ENCODE peak calls at places on chromosome 12, in four cellular contexts. V, C, F and T are unnamed samples.

GRCh38 chr12:83954071-83954789 is 958.4 kb downstream of the SLC6A15 start:
- ATAC-seq in V (no peak), C (no peak), F (no peak), T (no peak)

GRCh38 chr12:49538740-49539403 is at the start of gene KCNH3:
- ATAC-seq in V (peak; percentile 77), C (peak; percentile 91), F (peak; percentile 72), T (peak; percentile 80)

GRCh38 chr12:121504505-121504904 is 76.3 kb downstream of the KDM2B start:
- ATAC-seq in V (no peak), C (no peak), F (no peak), T (no peak)

GRCh38 chr12:20528208-20528607 is 159.9 kb downstream of the PDE3A start:
- ATAC-seq in V (no peak), C (no peak), F (no peak), T (no peak)

GRCh38 chr12:66070378-66071120 is 60.0 kb downstream of the LLPH start:
- ATAC-seq in V (no peak), C (no peak), F (no peak), T (no peak)

GRCh38 chr12:64595863-64596793 is 14.2 kb upstream of the RASSF3 start:
- ATAC-seq in V (no peak), C (peak; percentile 73), F (no peak), T (no peak)

GRCh38 chr12:121128908-121129704 is 3.6 kb upstream of the P2RX7 start:
- ATAC-seq in V (no peak), C (peak; percentile 84), F (peak; percentile 75), T (peak; percentile 75)

GRCh38 chr12:52499836-52500560 is 6.9 kb upstream of the KRT6A start:
- ATAC-seq in V (no peak), C (no peak), F (no peak), T (no peak)

GRCh38 chr12:23569388-23569787 is 380.1 kb downstream of the SOX5 start:
- ATAC-seq in V (no peak), C (no peak), F (no peak), T (no peak)

GRCh38 chr12:106126441-106127288 is 12.1 kb downstream of the NUAK1 start:
- ATAC-seq in V (peak; percentile 82), C (peak; percentile 46), F (peak; percentile 40), T (peak; percentile 71)

GRCh38 chr12:64491718-64492117 is 39.8 kb downstream of the TBK1 start:
- ATAC-seq in V (no peak), C (no peak), F (no peak), T (no peak)

GRCh38 chr12:912466-913235 is 36.8 kb downstream of the RAD52 start:
- ATAC-seq in V (no peak), C (no peak), F (no peak), T (no peak)
- H3K36me3 ChIP-seq in V (peaks cover 20% of the 10 kb centered on the region), C (peaks cover 8% of the 10 kb centered on the region), F (peaks cover 18% of the 10 kb centered on the region), T (no peaks in the 10 kb centered on the region)

GRCh38 chr12:117043598-117043901 is 55.7 kb downstream of the TESC start:
- ATAC-seq in V (no peak), C (no peak), F (no peak), T (no peak)
- TF ChIP-seq CTCF in V (no peak), C (no peak), F (no peak), T (no peak)

GRCh38 chr12:54425696-54426095 is 6.6 kb upstream of the ITGA5 start:
- ATAC-seq in V (no peak), C (no peak), F (no peak), T (no peak)

GRCh38 chr12:54421873-54422250 is 2.8 kb upstream of the ITGA5 start:
- ATAC-seq in V (no peak), C (no peak), F (no peak), T (no peak)

GRCh38 chr12:54426690-54427089 is 7.6 kb upstream of the ITGA5 start:
- ATAC-seq in V (no peak), C (no peak), F (no peak), T (no peak)

GRCh38 chr12:54421175-54421872 is 2.3 kb upstream of the ITGA5 start:
- ATAC-seq in V (no peak), C (no peak), F (no peak), T (peak; percentile 87)

GRCh38 chr12:54424232-54424631 is 5.2 kb upstream of the ITGA5 start:
- ATAC-seq in V (no peak), C (no peak), F (no peak), T (no peak)
- H3K4me1 ChIP-seq in V (peaks cover 20% of the 10 kb centered on the region), C (peaks cover 14% of the 10 kb centered on the region), F (peaks cover 10% of the 10 kb centered on the region), T (peaks cover 30% of the 10 kb centered on the region)

DNA sequence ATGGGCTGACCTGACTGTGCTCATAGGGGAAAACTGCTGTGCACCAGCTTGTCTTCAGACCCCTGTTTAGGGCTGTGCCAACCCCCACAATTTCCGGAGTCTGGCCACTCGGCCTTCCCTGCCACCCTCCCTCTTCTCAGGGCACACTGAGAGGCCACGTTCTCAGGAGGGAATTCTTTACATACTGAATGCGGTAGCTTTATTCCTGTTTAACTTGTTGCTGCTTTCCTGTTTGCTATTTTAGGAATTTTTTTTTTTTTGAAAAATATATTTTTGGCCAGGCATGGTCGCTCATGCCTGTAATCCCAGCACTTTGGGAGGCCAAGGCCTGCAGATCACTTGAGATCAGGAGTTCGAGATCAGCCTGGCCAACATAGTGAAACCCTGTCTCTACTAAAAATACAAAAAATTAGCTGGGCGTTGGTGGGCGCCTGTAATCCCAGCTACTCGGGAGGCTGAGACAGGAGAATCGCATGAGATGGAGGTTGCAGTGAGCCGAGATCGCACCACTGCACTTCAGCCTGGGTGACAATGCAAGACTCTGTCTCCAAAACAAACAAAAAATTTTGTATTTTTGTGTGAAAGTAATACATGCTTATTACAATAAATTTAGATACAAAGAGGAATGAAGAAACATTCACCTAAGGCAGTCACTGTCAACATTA is 39.5 kb downstream of the TPCN1 start:
- ATAC-seq in V (no peak), C (no peak), F (no peak), T (no peak)
- H3K36me3 ChIP-seq in V (peaks cover 2% of the 10 kb centered on the region), C (no peaks in the 10 kb centered on the region), F (no peaks in the 10 kb centered on the region), T (no peaks in the 10 kb centered on the region)

GRCh38 chr12:45816652-45817051 is 87.1 kb downstream of the ARID2 start:
- ATAC-seq in V (no peak), C (no peak), F (no peak), T (no peak)
- TF ChIP-seq CTCF in V (no peak), C (no peak), F (no peak), T (no peak)

GRCh38 chr12:104457746-104458644 is 1.2 kb downstream of the CHST11 start:
- ATAC-seq in V (peak; percentile 33), C (peak; percentile 36), F (no peak), T (no peak)
- H3K4me1 ChIP-seq in V (peaks cover 13% of the 10 kb centered on the region), C (peaks cover 3% of the 10 kb centered on the region), F (peaks cover 18% of the 10 kb centered on the region), T (peaks cover 50% of the 10 kb centered on the region)